ENCODE peak calls at places on chromosomes 1 and 21, in seven cellular contexts. Q is body of pancreas, U is left ventricle myocardium inferior, G is adrenal gland, P is OCI-LY7, L is choroid plexus epithelial cell, Y is cardiac muscle cell. W is an unnamed sample.

GRCh38 chr1:89739013-89739843 is 81.6 kb upstream of the LRRC8D start:
- DNase-seq in Q (no peak), U (no peak), G (peak), P (no peak), L (peak), Y (peak), W (peak)

GRCh38 chr1:160550572-160551034 is 27.5 kb upstream of the SLAMF6 start:
- DNase-seq in Q (peak), U (no peak), G (no peak), P (peak), L (no peak), Y (no peak), W (no peak)

GRCh38 chr1:64033667-64034215 is 169.7 kb upstream of the UBE2U start:
- DNase-seq in Q (no peak), U (peak), G (no peak), P (no peak), L (peak), Y (peak), W (peak)

GRCh38 chr21:44609193-44609592 is 2.7 kb upstream of the KRTAP10-8 start:
- DNase-seq in Q (no peak), U (no peak), G (no peak), P (no peak), L (no peak), Y (no peak), W (no peak)

GRCh38 chr1:173420330-173420806 is 56.8 kb upstream of the PRDX6 start:
- DNase-seq in Q (peak), U (peak), G (peak), P (peak), L (peak), Y (peak), W (peak)

GRCh38 chr1:10449731-10450130 is at the start of gene CORT:
- DNase-seq in Q (no peak), U (no peak), G (no peak), P (no peak), L (no peak), Y (no peak), W (no peak)

GRCh38 chr1:34982820-34983376 is 2.2 kb downstream of the TMEM35B start:
- DNase-seq in Q (no peak), U (no peak), G (no peak), P (peak), L (no peak), Y (peak), W (no peak)

GRCh38 chr1:66371233-66372005 is 162.5 kb upstream of the SGIP1 start:
- DNase-seq in Q (no peak), U (no peak), G (no peak), P (no peak), L (peak), Y (peak), W (peak)

GRCh38 chr1:158145173-158145719 is 35.4 kb upstream of the CD1D start:
- DNase-seq in Q (peak), U (peak), G (peak), P (no peak), L (peak), Y (peak), W (peak)

GRCh38 chr21:32653326-32653901 is 41.2 kb upstream of the CFAP298 start:
- DNase-seq in Q (no peak), U (no peak), G (no peak), P (peak), L (peak), Y (peak), W (peak)

GRCh38 chr1:53139911-53140310 is 2.5 kb downstream of the SLC1A7 start:
- DNase-seq in Q (no peak), U (no peak), G (no peak), P (no peak), L (peak), Y (peak), W (peak)

GRCh38 chr1:41530411-41530810 is 45.9 kb upstream of the EDN2 start:
- DNase-seq in Q (no peak), U (no peak), G (no peak), P (no peak), L (no peak), Y (no peak), W (no peak)

GRCh38 chr1:235319255-235319654 is 8.7 kb downstream of the ARID4B start:
- DNase-seq in Q (no peak), U (no peak), G (no peak), P (no peak), L (no peak), Y (no peak), W (no peak)

GRCh38 chr1:9844746-9845145 is 21.0 kb upstream of the CLSTN1 start:
- DNase-seq in Q (no peak), U (no peak), G (no peak), P (no peak), L (no peak), Y (no peak), W (no peak)

GRCh38 chr1:5965586-5966131 is 26.6 kb downstream of the NPHP4 start:
- DNase-seq in Q (no peak), U (no peak), G (no peak), P (no peak), L (no peak), Y (no peak), W (no peak)

GRCh38 chr1:41394918-41395598 is 33.8 kb downstream of the FOXO6 start:
- DNase-seq in Q (no peak), U (no peak), G (no peak), P (no peak), L (no peak), Y (peak), W (no peak)

GRCh38 chr1:63969461-63969893 is 195.7 kb downstream of the ROR1 start:
- DNase-seq in Q (no peak), U (no peak), G (no peak), P (no peak), L (no peak), Y (no peak), W (no peak)

GRCh38 chr1:18632711-18633427 is 2.2 kb downstream of the PAX7 start:
- DNase-seq in Q (no peak), U (no peak), G (no peak), P (no peak), L (no peak), Y (no peak), W (no peak)

GRCh38 chr1:99969729-99970591 is at the start of gene SLC35A3:
- DNase-seq in Q (peak), U (peak), G (peak), P (peak), L (peak), Y (peak), W (peak)

GRCh38 chr1:203177471-203178039 is 1.9 kb upstream of the MYBPH start:
- DNase-seq in Q (no peak), U (no peak), G (peak), P (no peak), L (no peak), Y (peak), W (peak)

GRCh38 chr1:178542554-178543290 is 29.8 kb downstream of the TEX35 start:
- DNase-seq in Q (peak), U (peak), G (peak), P (peak), L (peak), Y (peak), W (peak)

GRCh38 chr1:178540204-178540603 is 27.3 kb downstream of the TEX35 start:
- DNase-seq in Q (no peak), U (no peak), G (no peak), P (no peak), L (no peak), Y (no peak), W (no peak)

GRCh38 chr1:178540646-178541045 is 27.7 kb downstream of the TEX35 start:
- DNase-seq in Q (no peak), U (no peak), G (no peak), P (no peak), L (peak), Y (peak), W (peak)

GRCh38 chr1:178541829-178542553 is 29.1 kb downstream of the TEX35 start:
- DNase-seq in Q (peak), U (no peak), G (peak), P (peak), L (no peak), Y (peak), W (no peak)

GRCh38 chr1:178541396-178541795 is 28.5 kb downstream of the TEX35 start:
- DNase-seq in Q (no peak), U (no peak), G (no peak), P (no peak), L (no peak), Y (no peak), W (no peak)
- H3K4me3 ChIP-seq in Q (no peak), U (peak), G (no peak), P (peak), L (no peak), Y (peak), W (no peak)

GRCh38 chr1:116372651-116373444 is at the start of gene ATP1A1:
- DNase-seq in Q (peak), U (peak), G (peak), P (peak), L (peak), Y (peak), W (peak)
- TF ChIP-seq CTCF in Q (peak), U (peak), G (no peak), P (peak), L (peak), Y (peak), W (no peak)

DNA sequence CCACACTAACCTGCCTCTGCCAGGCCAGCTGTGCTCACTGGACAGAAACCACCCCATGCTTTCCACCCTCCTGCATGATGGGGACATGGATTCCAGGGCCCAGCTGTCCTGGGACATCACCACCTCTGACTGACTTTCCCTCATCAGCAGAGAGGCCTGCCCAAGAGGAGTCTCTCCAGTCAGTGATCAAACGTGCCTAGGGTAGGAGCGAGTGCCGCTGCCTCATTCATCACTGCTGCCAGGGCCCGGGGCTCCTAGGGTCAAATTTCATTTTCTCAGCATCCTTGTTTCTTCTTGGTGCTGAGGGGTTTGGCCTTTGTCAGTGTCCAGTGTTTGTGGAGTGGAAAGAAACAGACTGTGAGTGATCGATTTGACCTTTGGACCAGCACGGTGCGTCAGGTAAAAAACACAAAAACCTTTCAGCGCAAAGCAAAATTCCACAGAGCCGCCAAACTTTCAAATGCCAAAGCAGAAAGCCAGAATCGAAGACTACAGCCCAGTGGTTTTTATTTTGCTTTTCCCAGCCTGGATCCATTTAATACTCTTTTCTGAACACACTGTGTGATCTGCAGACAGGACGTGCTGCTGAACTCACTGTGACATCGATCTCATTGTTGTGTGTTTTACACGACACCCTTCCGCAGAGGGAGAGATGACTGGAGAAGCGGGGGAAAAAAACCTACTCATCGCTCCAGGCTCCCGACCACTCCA is 43.2 kb downstream of the CAPN8 start:
- DNase-seq in Q (peak), U (no peak), G (no peak), P (no peak), L (no peak), Y (no peak), W (no peak)
- H3K4me3 ChIP-seq in Q (no peak), U (no peak), G (no peak), P (no peak), L (no peak), Y (no peak), W (no peak)

GRCh38 chr1:196897158-196897828 is 9.4 kb downstream of the CFHR4 start:
- DNase-seq in Q (no peak), U (no peak), G (no peak), P (no peak), L (peak), Y (peak), W (no peak)
- TF ChIP-seq CTCF in Q (no peak), U (no peak), G (no peak), P (no peak), L (peak), Y (no peak), W (no peak)

GRCh38 chr1:1344672-1345361 is 4.4 kb downstream of the DVL1 start:
- DNase-seq in Q (peak), U (no peak), G (peak), P (no peak), L (peak), Y (no peak), W (peak)
- H3K4me3 ChIP-seq in Q (no peak), U (no peak), G (no peak), P (no peak), L (no peak), Y (no peak), W (no peak)

GRCh38 chr1:36160949-36161485 is 5.1 kb downstream of the MAP7D1 start:
- DNase-seq in Q (no peak), U (peak), G (peak), P (peak), L (peak), Y (peak), W (peak)
- TF ChIP-seq CTCF in Q (peak), U (peak), G (no peak), P (peak), L (peak), Y (peak), W (peak)

GRCh38 chr1:68294354-68295066 is 62.2 kb upstream of the WLS start:
- DNase-seq in Q (no peak), U (no peak), G (no peak), P (no peak), L (peak), Y (no peak), W (no peak)
- H3K4me3 ChIP-seq in Q (no peak), U (no peak), G (no peak), P (no peak), L (peak), Y (no peak), W (no peak)

DNA sequence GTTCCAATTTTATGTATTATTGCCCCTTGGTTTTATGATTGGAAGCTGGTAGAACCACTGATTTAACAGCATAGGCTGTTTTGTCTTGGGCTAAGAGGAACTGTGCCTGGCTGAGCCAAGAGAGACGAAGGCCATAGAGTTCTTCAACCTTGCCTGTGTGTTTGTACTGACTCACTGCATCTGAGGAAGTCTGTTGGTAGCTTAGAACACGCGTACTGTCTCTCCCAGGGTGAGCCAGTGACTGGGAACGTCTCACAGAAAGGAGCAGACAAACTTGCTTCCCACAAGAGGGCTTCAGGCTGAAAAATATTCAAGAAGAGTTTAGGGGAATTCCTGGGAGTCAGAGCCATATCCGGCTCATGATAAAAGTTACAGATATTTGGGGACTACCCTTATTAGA is 14.9 kb downstream of the TMEM51 start:
- DNase-seq in Q (peak), U (no peak), G (peak), P (no peak), L (peak), Y (peak), W (peak)
- TF ChIP-seq CTCF in Q (no peak), U (no peak), G (no peak), P (no peak), L (peak), Y (peak), W (no peak)

GRCh38 chr1:110876748-110877341 is 3.9 kb downstream of the CD53 start:
- DNase-seq in Q (no peak), U (no peak), G (no peak), P (no peak), L (no peak), Y (no peak), W (no peak)
- H3K4me3 ChIP-seq in Q (no peak), U (no peak), G (no peak), P (peak), L (no peak), Y (no peak), W (no peak)

GRCh38 chr1:25797939-25798338 is 2.1 kb upstream of the SELENON start:
- DNase-seq in Q (peak), U (no peak), G (no peak), P (peak), L (peak), Y (no peak), W (peak)
- TF ChIP-seq CTCF in Q (peak), U (peak), G (peak), P (peak), L (peak), Y (peak), W (peak)

W was measured in fibroblast of mammary gland.